ENCODE peak calls at places on chromosomes 3 and 15, in six cellular contexts. P, D, T, U, G and J are unnamed samples.

GRCh38 chr3:180980612-180981011 is 8.9 kb downstream of the DNAJC19 start:
- DNase-seq in P (no peak), D (no peak), T (no peak), U (no peak), G (no peak), J (no peak)

GRCh38 chr15:89399390-89400120 is 64.9 kb upstream of the POLG start:
- DNase-seq in P (no peak), D (peak), T (no peak), U (no peak), G (no peak), J (no peak)

GRCh38 chr3:45010718-45011355 is 15.3 kb upstream of the CLEC3B start:
- DNase-seq in P (no peak), D (no peak), T (peak), U (no peak), G (no peak), J (no peak)

GRCh38 chr3:172984938-172985337 is 156.1 kb downstream of the SPATA16 start:
- DNase-seq in P (no peak), D (no peak), T (no peak), U (no peak), G (no peak), J (no peak)

GRCh38 chr15:56980474-56980873 is 62.0 kb downstream of the TCF12 start:
- DNase-seq in P (no peak), D (no peak), T (no peak), U (no peak), G (no peak), J (no peak)

GRCh38 chr15:23686466-23687142 is 501 bp downstream of the NDN start:
- DNase-seq in P (peak), D (peak), T (no peak), U (no peak), G (no peak), J (no peak)

GRCh38 chr3:179452166-179452544 is 885 bp upstream of the GNB4 start:
- DNase-seq in P (no peak), D (peak), T (no peak), U (no peak), G (no peak), J (peak)

GRCh38 chr3:121724130-121724529 is 25.4 kb downstream of the GOLGB1 start:
- DNase-seq in P (no peak), D (no peak), T (no peak), U (no peak), G (peak), J (no peak)

GRCh38 chr15:58748787-58749531 is 548 bp downstream of the ADAM10 start:
- DNase-seq in P (peak), D (peak), T (no peak), U (peak), G (peak), J (peak)

GRCh38 chr3:182214406-182214805 is 502.7 kb downstream of the SOX2 start:
- DNase-seq in P (no peak), D (no peak), T (no peak), U (no peak), G (no peak), J (no peak)

GRCh38 chr15:62665449-62665848 is 377.1 kb upstream of the TPM1 start:
- DNase-seq in P (no peak), D (no peak), T (no peak), U (no peak), G (no peak), J (no peak)

GRCh38 chr3:22606938-22607337 is 596.2 kb upstream of the UBE2E2 start:
- DNase-seq in P (no peak), D (no peak), T (peak), U (no peak), G (no peak), J (no peak)

DNA sequence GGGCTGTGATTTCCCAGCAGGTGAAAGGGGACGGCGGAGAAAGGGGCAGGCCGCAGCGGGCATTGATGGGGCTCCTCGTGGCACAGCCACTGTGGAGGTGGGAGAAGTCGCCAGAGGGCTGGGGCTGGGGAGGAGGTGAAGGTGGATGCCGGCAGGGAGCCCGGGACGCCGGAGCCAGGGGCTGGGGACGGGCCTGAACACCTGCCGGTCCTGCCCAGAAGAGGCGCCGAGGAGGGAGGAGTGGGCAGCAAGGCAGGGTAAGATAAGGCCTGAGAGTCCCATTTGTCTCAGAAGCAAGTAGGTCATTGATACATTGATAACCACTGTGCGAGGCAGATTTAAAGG is 571 bp upstream of the RARRES1 start:
- DNase-seq in P (no peak), D (no peak), T (no peak), U (no peak), G (no peak), J (no peak)
- H3K27ac ChIP-seq in P (no peak), D (peak), T (no peak), U (no peak), G (no peak), J (no peak)

DNA sequence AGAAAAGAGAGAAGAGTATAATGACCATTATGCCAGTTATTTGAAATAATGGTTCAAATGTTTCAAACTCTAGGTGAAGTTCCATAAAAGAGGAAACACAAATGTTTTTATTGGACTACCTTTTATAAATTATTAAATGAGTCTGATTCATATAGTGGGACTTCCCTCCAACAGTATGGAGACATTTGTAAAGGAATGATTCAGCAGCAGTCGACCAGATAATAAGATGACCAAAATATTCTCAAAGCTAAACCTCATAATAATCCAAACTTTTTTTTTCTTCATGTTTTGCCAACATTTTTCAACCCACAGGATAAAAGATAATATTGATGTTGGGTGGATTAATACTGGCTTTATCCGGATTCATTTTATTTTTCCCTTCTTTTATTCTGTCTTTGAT is 18.8 kb downstream of the TIPARP start:
- DNase-seq in P (no peak), D (no peak), T (no peak), U (no peak), G (no peak), J (no peak)
- H3K27ac ChIP-seq in P (no peak), D (no peak), T (peak), U (no peak), G (no peak), J (no peak)

DNA sequence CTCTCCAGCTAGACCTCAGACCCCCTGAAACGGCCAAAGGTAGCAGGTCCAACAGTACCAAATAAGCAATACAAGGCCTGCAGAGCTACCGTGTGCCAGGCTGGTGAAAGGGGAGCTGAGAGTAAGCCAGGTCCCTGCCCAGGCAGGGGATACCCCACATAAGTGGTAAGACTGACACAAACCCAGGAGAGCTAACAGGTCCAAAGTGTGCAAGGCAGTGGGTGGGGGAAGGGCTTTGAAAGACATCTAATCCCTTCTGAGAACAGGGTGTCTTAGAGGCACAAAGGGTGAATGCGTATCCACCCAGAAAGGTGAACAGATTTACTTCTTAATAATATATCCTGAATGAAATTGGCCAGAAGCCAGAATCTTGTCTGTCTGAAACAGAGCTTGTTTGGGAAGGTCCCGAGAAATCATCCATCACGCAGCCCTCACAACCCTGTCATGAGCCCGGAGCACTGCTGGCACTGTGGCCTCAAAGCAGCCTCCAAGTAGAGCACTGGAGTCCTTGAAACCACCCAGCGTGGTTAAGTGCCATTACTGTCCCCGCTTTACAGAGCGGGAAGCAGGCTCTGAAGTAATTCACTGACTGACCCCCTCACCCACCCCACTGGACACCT is 1.5 kb downstream of the TKT start:
- DNase-seq in P (peak), D (peak), T (no peak), U (no peak), G (peak), J (no peak)
- H3K27ac ChIP-seq in P (peak), D (peak), T (peak), U (no peak), G (peak), J (peak)

GRCh38 chr15:85642054-85642692 is 152.6 kb downstream of the KLHL25 start:
- DNase-seq in P (no peak), D (no peak), T (no peak), U (no peak), G (no peak), J (no peak)
- H3K27ac ChIP-seq in P (peak), D (peak), T (no peak), U (no peak), G (no peak), J (no peak)

GRCh38 chr15:99436472-99437314 is 129.1 kb upstream of the MEF2A start:
- DNase-seq in P (peak), D (no peak), T (no peak), U (no peak), G (no peak), J (no peak)

GRCh38 chr15:99434506-99435137 is 131.2 kb upstream of the MEF2A start:
- DNase-seq in P (no peak), D (no peak), T (no peak), U (no peak), G (no peak), J (peak)

GRCh38 chr15:99433757-99434211 is 132.0 kb upstream of the MEF2A start:
- DNase-seq in P (no peak), D (no peak), T (no peak), U (no peak), G (no peak), J (peak)

GRCh38 chr15:99435761-99436346 is 129.9 kb upstream of the MEF2A start:
- DNase-seq in P (peak), D (no peak), T (no peak), U (no peak), G (no peak), J (peak)

DNA sequence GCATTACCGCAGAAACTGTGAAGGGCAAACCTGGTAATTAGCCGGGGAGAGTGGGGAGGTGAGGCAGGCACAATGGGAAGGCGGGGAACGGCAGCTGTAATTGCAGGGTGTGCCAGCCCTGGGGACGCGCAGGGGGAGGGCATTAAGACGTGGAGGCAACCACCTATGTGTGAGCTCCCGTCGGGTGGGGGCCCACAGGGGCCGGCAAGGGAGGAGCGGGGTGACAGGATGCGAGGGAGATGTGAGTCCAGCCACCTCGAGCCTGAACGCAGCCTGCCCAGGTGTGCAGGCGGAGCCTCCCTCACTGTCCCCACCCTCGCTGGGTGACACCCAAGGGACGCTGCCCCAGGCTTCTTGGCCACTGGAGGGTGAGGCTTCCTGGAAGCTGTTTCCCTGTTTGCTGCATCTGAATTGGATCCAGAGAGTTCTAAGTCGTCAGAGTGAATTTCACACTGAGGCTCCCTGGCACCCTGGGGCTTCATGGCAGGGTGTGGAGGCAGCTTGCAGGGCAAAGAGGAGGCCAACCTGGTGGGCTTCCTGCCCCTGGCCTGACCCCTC is 130.6 kb upstream of the MEF2A start:
- DNase-seq in P (peak), D (peak), T (peak), U (no peak), G (no peak), J (peak)
- H3K27ac ChIP-seq in P (no peak), D (peak), T (peak), U (no peak), G (no peak), J (no peak)

GRCh38 chr3:54358969-54359648 is 236.8 kb downstream of the CACNA2D3 start:
- DNase-seq in P (peak), D (no peak), T (no peak), U (no peak), G (no peak), J (no peak)
- H3K27ac ChIP-seq in P (no peak), D (no peak), T (no peak), U (no peak), G (no peak), J (no peak)

DNA sequence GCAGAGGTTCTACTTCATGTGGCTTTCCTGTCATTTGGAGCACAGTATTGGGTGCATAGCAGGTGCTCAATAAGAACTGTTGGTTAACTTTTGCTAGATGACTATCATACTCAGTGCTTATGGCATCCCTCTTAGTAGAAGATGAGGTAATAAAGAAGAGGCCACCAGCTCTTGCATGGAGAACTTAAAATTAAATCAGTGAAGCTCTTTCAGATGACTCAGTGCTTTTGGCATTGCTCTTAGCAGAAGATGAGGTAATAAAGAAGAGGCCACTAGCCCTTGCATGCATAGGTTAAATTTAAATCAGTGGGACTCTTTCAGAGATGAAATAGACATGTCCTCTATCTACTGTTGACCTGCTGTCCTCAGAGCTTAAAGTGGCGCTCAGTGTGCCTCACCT is 109.4 kb upstream of the FGF7 start:
- DNase-seq in P (no peak), D (no peak), T (peak), U (no peak), G (no peak), J (no peak)
- H3K27ac ChIP-seq in P (no peak), D (no peak), T (no peak), U (no peak), G (no peak), J (no peak)

DNA sequence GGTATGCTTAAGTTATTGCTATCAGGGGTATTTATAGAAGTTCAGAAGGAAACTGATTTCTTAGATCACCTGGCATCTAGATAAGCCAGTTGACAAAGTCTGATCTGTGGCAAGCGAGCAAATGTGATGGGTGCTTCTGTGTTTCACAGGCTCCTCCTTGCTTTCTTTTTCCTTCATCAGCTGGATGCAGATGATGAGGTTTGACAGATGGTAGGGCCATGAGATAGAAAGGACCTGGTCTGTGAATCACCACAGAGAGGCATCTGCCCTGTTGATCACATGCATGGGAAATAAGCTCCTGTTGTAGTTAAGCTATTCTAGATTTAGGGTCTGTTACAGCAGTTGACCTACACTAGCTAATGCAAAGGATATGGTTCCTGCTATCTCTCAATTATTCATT is 372.0 kb downstream of the NEK10 start:
- DNase-seq in P (no peak), D (no peak), T (no peak), U (no peak), G (no peak), J (no peak)
- H3K27ac ChIP-seq in P (no peak), D (no peak), T (no peak), U (no peak), G (no peak), J (no peak)

GRCh38 chr3:24138876-24139256 is 193.8 kb downstream of the NR1D2 start:
- DNase-seq in P (no peak), D (no peak), T (no peak), U (no peak), G (no peak), J (no peak)

GRCh38 chr3:24136624-24137310 is 191.7 kb downstream of the NR1D2 start:
- DNase-seq in P (no peak), D (no peak), T (no peak), U (no peak), G (no peak), J (no peak)

GRCh38 chr3:24139463-24140412 is 194.7 kb downstream of the NR1D2 start:
- DNase-seq in P (no peak), D (no peak), T (no peak), U (no peak), G (no peak), J (no peak)

GRCh38 chr3:24137354-24137753 is 192.3 kb downstream of the NR1D2 start:
- DNase-seq in P (no peak), D (no peak), T (no peak), U (no peak), G (no peak), J (no peak)

GRCh38 chr3:24137958-24138875 is 193.1 kb downstream of the NR1D2 start:
- DNase-seq in P (no peak), D (peak), T (no peak), U (no peak), G (no peak), J (no peak)
- H3K27ac ChIP-seq in P (no peak), D (peak), T (no peak), U (no peak), G (no peak), J (no peak)